ENCODE peak calls at places on chromosome 15, in seven cellular contexts. Z is foreskin fibroblast, M is PC-3, L is astrocyte, S is transverse colon, O is fibroblast of lung, E is astrocyte of the cerebellum. U is an unnamed sample.

GRCh38 chr15:42608110-42608531 is 32.7 kb downstream of the STARD9 start:
- DNase-seq in Z (no peak), M (no peak), L (peak; percentile 69), S (peak; percentile 22), O (no peak), E (peak; percentile 20), U (peak; percentile 13)

GRCh38 chr15:39466428-39466827 is 114.5 kb upstream of the THBS1 start:
- DNase-seq in Z (peak; percentile 96), M (no peak), L (no peak), S (peak; percentile 21), O (peak; percentile 93), E (no peak), U (no peak)

GRCh38 chr15:41969851-41970431 is 2.4 kb downstream of the EHD4 start:
- DNase-seq in Z (no peak), M (peak; percentile 26), L (peak; percentile 36), S (peak; percentile 19), O (no peak), E (no peak), U (no peak)

GRCh38 chr15:101455291-101455916 is 34.1 kb downstream of the PCSK6 start:
- DNase-seq in Z (peak; percentile 34), M (no peak), L (no peak), S (no peak), O (no peak), E (no peak), U (no peak)

GRCh38 chr15:39551476-39551875 is 29.4 kb upstream of the THBS1 start:
- DNase-seq in Z (no peak), M (no peak), L (no peak), S (no peak), O (no peak), E (no peak), U (no peak)

GRCh38 chr15:47184003-47184404 is 533.3 kb upstream of the SEMA6D start:
- DNase-seq in Z (peak; percentile 63), M (no peak), L (no peak), S (peak; percentile 11), O (no peak), E (no peak), U (no peak)

GRCh38 chr15:35399901-35400300 is 146.1 kb downstream of the DPH6 start:
- DNase-seq in Z (peak; percentile 54), M (no peak), L (peak; percentile 8), S (no peak), O (no peak), E (no peak), U (no peak)

GRCh38 chr15:40826123-40827075 is 2.1 kb downstream of the PPP1R14D start:
- DNase-seq in Z (peak; percentile 34), M (no peak), L (no peak), S (no peak), O (no peak), E (peak; percentile 46), U (no peak)

GRCh38 chr15:57505949-57506391 is 85.7 kb upstream of the MYZAP start:
- DNase-seq in Z (peak; percentile 90), M (peak; percentile 95), L (no peak), S (peak; percentile 72), O (peak; percentile 70), E (no peak), U (no peak)

GRCh38 chr15:79282371-79283251 is at the start of gene ANKRD34C:
- DNase-seq in Z (no peak), M (no peak), L (no peak), S (no peak), O (no peak), E (no peak), U (no peak)

GRCh38 chr15:39479916-39480315 is 101.0 kb upstream of the THBS1 start:
- DNase-seq in Z (peak; percentile 62), M (peak; percentile 14), L (peak; percentile 30), S (no peak), O (peak; percentile 51), E (no peak), U (no peak)

GRCh38 chr15:70267879-70268278 is 170.2 kb upstream of the TLE3 start:
- DNase-seq in Z (no peak), M (peak; percentile 76), L (peak; percentile 57), S (no peak), O (peak; percentile 37), E (no peak), U (no peak)

GRCh38 chr15:76342382-76343201 is 6.0 kb downstream of the ISL2 start:
- DNase-seq in Z (peak; percentile 82), M (no peak), L (no peak), S (peak; percentile 65), O (no peak), E (no peak), U (no peak)

GRCh38 chr15:58383876-58384275 is 47.9 kb upstream of the LIPC start:
- DNase-seq in Z (no peak), M (no peak), L (no peak), S (no peak), O (no peak), E (no peak), U (no peak)

GRCh38 chr15:100118546-100118945 is 223.2 kb downstream of the ADAMTS17 start:
- DNase-seq in Z (no peak), M (no peak), L (no peak), S (no peak), O (no peak), E (no peak), U (no peak)

GRCh38 chr15:29074045-29074444 is 188.3 kb downstream of the APBA2 start:
- DNase-seq in Z (no peak), M (peak; percentile 71), L (peak; percentile 19), S (no peak), O (no peak), E (no peak), U (no peak)

DNA sequence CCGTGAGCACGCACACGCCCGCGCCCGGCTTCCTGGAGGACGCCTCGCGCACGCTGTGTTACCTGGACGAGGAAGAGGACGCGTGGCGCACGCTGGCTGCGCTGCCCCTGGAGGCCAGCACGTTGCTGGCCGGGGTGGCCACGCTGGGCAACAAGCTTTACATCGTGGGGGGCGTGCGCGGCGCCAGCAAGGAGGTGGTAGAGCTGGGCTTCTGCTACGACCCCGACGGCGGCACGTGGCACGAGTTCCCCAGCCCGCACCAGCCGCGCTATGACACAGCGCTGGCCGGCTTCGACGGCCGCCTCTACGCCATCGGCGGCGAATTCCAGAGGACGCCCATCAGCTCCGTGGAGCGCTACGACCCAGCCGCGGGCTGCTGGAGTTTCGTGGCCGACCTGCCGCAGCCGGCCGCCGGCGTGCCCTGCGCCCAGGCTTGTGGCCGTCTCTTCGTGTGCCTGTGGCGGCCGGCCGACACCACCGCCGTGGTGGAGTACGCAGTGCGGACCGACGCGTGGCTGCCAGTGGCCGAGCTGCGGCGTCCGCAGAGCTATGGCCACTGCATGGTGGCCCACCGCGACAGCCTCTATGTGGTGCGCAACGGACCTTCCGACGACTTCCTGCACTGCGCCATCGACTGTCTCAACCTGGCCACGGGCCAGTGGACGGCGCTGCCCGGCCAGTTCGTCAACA is 890 bp downstream of the KBTBD13 start:
- DNase-seq in Z (no peak), M (no peak), L (no peak), S (no peak), O (no peak), E (no peak), U (no peak)
- H3K4me3 ChIP-seq in Z (no peak overlapping the region), M (no peak overlapping the region), L (no peak overlapping the region), S (no peak overlapping the region), O (no peak overlapping the region), E (no peak overlapping the region), U (no peak overlapping the region)

DNA sequence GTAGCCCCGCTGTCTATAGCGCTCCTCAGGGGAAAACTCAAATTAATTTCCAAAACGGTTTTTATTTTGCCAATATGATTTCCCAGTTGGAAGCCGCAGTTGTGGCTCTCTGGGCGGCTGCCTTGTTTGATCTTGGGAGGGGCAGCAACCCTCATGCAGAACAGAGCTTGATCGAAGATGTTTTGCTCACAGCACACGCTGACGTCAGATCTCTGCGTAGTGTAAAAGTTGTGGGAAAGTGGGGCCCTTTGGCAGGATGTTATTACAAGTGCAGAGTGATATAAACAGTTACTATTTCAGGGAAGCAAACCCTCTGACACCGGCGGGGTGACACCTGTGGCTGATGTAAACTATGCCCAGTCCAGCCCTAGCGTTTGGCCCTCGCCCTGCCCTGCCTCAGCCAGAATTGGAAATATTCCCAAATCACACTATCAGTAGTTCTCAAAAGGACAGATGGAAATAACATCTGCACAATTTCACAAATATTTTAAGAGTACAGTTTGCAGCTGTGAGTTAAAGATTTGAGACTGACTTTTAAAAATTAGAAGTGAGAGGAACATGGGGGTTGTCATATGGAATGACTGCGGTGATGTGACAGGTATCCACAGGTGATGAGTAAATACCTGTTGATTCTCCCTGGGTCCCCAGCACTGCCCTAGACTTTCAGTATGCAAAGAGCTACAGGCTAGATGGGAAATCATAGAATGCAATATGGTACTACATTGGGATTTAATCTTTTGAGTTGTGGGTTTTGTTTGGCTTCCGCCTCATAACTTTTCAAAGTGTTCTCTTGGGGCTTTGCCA is 1.7 kb downstream of the SYNM start:
- DNase-seq in Z (peak; percentile 43), M (no peak), L (no peak), S (no peak), O (peak; percentile 98), E (no peak), U (no peak)
- H3K4me3 ChIP-seq in Z (peak overlapping the region; percentile 47), M (no peak overlapping the region), L (peak overlapping the region; percentile 57), S (peak overlapping the region; percentile 50), O (peak overlapping the region; percentile 53), E (peak overlapping the region; percentile 42), U (peak overlapping the region; percentile 53)

DNA sequence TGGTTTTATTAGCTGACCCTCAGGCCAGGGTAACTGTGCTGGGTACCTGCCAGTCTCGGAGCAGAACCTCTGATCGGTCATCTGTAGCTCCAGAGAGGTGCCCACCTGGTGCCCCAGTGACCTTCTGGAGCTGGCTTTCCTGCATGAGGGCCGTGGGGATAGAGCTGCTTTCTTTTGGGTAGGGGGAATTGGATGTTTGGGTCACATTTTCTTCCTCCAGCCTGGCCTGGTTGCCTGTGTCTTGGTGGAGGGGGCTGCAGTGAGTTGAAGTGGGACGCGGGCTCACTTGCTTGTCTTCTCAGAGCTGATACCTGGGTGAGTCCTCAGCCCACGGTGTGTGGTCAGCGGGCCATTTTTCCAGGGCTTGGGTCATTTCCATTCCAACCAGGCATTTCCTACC is 2.6 kb downstream of the ZNF710 start:
- DNase-seq in Z (peak; percentile 18), M (no peak), L (no peak), S (no peak), O (no peak), E (no peak), U (no peak)
- H3K4me3 ChIP-seq in Z (no peak overlapping the region), M (peak overlapping the region; percentile 89), L (no peak overlapping the region), S (no peak overlapping the region), O (no peak overlapping the region), E (no peak overlapping the region), U (no peak overlapping the region)

GRCh38 chr15:96398769-96399168 is 68.3 kb downstream of the NR2F2 start:
- DNase-seq in Z (no peak), M (no peak), L (no peak), S (no peak), O (no peak), E (no peak), U (no peak)
- H3K4me3 ChIP-seq in Z (no peak overlapping the region), M (no peak overlapping the region), L (no peak overlapping the region), S (no peak overlapping the region), O (no peak overlapping the region), E (no peak overlapping the region), U (no peak overlapping the region)

GRCh38 chr15:90001683-90002427 is 731 bp downstream of the ZNF710 start:
- DNase-seq in Z (peak; percentile 75), M (peak; percentile 43), L (peak; percentile 51), S (peak; percentile 80), O (peak; percentile 75), E (no peak), U (no peak)
- H3K4me3 ChIP-seq in Z (peak overlapping the region; percentile 76), M (peak overlapping the region; percentile 89), L (peak overlapping the region; percentile 68), S (peak overlapping the region; percentile 95), O (peak overlapping the region; percentile 82), E (peak overlapping the region; percentile 67), U (peak overlapping the region; percentile 68)

DNA sequence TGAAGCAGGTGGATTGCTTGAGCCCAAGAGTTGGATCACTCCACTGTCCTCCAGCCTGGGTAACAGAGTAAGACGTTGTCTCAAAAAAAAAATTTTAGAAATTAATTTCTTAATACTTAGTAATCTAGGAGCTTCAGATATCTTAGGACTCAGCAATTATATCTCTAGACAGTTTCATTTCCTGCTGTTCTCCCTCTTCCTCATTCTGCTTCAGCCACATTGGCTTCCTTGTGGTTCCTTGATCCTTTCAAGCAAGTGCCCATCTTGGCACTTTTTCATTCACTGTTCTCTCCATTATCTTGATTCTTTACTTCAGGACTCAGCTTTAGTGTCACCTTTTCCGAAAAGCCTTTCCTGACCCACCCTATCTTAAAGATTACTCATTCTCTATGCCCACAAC is 22.5 kb downstream of the TMEM202 start:
- DNase-seq in Z (no peak), M (no peak), L (no peak), S (no peak), O (no peak), E (no peak), U (no peak)
- H3K4me3 ChIP-seq in Z (no peak overlapping the region), M (no peak overlapping the region), L (no peak overlapping the region), S (no peak overlapping the region), O (no peak overlapping the region), E (no peak overlapping the region), U (no peak overlapping the region)